ENCODE peak calls at places on chromosomes 7 and 10, in four cellular contexts. U, Q, J and A are unnamed samples.

GRCh38 chr7:94510582-94511456 is 1.2 kb downstream of the CASD1 start:
- DNase-seq in U (no peak), Q (peak; percentile 31), J (peak; percentile 9), A (no peak)

GRCh38 chr10:44860811-44861751 is 50.1 kb upstream of the TMEM72 start:
- DNase-seq in U (no peak), Q (peak; percentile 6), J (no peak), A (no peak)

GRCh38 chr10:100184426-100185219 is 1.2 kb downstream of the ERLIN1 start:
- DNase-seq in U (peak; percentile 62), Q (peak; percentile 35), J (no peak), A (no peak)

GRCh38 chr7:95279417-95279816 is 44.9 kb downstream of the PON1 start:
- DNase-seq in U (no peak), Q (no peak), J (no peak), A (no peak)

GRCh38 chr10:14409247-14409646 is 78.5 kb upstream of the FRMD4A start:
- DNase-seq in U (no peak), Q (no peak), J (no peak), A (no peak)

GRCh38 chr7:81414411-81414810 is 355.4 kb downstream of the HGF start:
- DNase-seq in U (no peak), Q (no peak), J (no peak), A (no peak)

GRCh38 chr10:130635528-130635927 is 499.3 kb downstream of the GLRX3 start:
- DNase-seq in U (no peak), Q (no peak), J (no peak), A (no peak)

GRCh38 chr7:80781561-80781979 is 137.3 kb downstream of the SEMA3C start:
- DNase-seq in U (no peak), Q (no peak), J (no peak), A (no peak)

GRCh38 chr7:82840061-82840460 is 322.6 kb downstream of the PCLO start:
- DNase-seq in U (no peak), Q (no peak), J (no peak), A (no peak)

GRCh38 chr10:73910764-73911552 is at the start of gene PLAU:
- DNase-seq in U (peak; percentile 67), Q (no peak), J (no peak), A (no peak)

GRCh38 chr10:96991313-96991841 is 159.3 kb downstream of the LCOR start:
- DNase-seq in U (no peak), Q (no peak), J (no peak), A (no peak)

GRCh38 chr10:119768455-119769094 is 42.7 kb downstream of the INPP5F start:
- DNase-seq in U (no peak), Q (no peak), J (no peak), A (no peak)

GRCh38 chr10:107264742-107265141 is 100.2 kb upstream of the SORCS1 start:
- DNase-seq in U (peak; percentile 6), Q (no peak), J (no peak), A (no peak)

GRCh38 chr10:42367532-42368230 is 270.7 kb downstream of the ZNF33B start:
- DNase-seq in U (peak; percentile 97), Q (no peak), J (no peak), A (peak; percentile 15)

GRCh38 chr10:35184527-35185171 is 58.0 kb downstream of the CREM start:
- DNase-seq in U (no peak), Q (no peak), J (no peak), A (no peak)

GRCh38 chr7:3558410-3558809 is 257.4 kb downstream of the SDK1 start:
- DNase-seq in U (no peak), Q (no peak), J (no peak), A (no peak)

GRCh38 chr10:52346394-52347326 is 32.6 kb downstream of the DKK1 start:
- DNase-seq in U (no peak), Q (no peak), J (no peak), A (no peak)

GRCh38 chr10:113751116-113751728 is at the start of gene PLEKHS1:
- DNase-seq in U (no peak), Q (no peak), J (no peak), A (no peak)

GRCh38 chr10:63798599-63799498 is 277.6 kb downstream of the REEP3 start:
- DNase-seq in U (no peak), Q (peak; percentile 1), J (no peak), A (no peak)

GRCh38 chr10:7275761-7276440 is 134.9 kb downstream of the SFMBT2 start:
- DNase-seq in U (no peak), Q (no peak), J (no peak), A (no peak)

GRCh38 chr7:100061518-100062193 is 12.1 kb downstream of the ZSCAN21 start:
- DNase-seq in U (peak; percentile 76), Q (no peak), J (no peak), A (no peak)

GRCh38 chr7:44971991-44972441 is 6.8 kb downstream of the MYO1G start:
- DNase-seq in U (no peak), Q (peak; percentile 77), J (no peak), A (no peak)
- TF ChIP-seq POLR2A in U (no peak), Q (no peak), J (no peak), A (peak; percentile 39)

GRCh38 chr10:90435296-90435695 is 422.5 kb downstream of the HTR7 start:
- DNase-seq in U (no peak), Q (no peak), J (no peak), A (no peak)
- TF ChIP-seq ZNF274 in U (no peak), Q (no peak), J (no peak), A (no peak)

DNA sequence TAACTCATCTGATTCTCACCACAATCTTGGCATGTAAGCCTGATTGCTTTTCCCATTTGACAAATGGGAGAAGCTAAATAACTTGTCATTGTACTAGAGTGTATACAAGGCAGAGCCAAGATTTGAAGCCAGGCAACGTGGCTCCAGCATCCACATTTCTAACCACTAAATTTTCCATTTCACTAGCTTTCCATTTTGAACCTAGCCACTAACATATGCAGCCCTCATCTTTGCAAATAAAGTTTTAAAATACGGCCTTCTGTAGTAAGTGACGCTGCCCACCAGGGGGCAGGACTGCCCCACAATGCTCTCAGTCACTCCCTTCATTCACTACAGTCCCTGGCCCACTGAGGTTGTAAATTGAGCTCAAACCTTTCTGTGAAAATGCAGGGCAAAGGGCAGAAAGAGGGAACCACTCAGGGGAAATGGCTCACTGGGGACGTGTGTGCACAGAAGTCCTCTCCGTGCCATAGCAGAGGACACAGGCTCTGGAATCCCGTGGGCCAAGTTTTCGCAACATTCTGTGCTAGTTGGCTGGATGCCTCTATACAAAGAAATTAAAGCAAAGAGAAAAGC is 315.7 kb downstream of the TNS3 start:
- DNase-seq in U (peak; percentile 63), Q (peak; percentile 82), J (peak; percentile 36), A (peak; percentile 12)
- TF ChIP-seq USF2 in U (no peak), Q (no peak), J (no peak), A (no peak)

GRCh38 chr10:132446661-132447445 is 49.9 kb downstream of the PWWP2B start:
- DNase-seq in U (peak; percentile 85), Q (peak; percentile 83), J (no peak), A (peak; percentile 21)
- TF ChIP-seq POLR2A in U (peak; percentile 42), Q (no peak), J (no peak), A (peak; percentile 51)

GRCh38 chr10:132955479-132955878 is 13.1 kb upstream of the CFAP46 start:
- DNase-seq in U (no peak), Q (no peak), J (no peak), A (no peak)

GRCh38 chr10:132953428-132953827 is 11.1 kb upstream of the CFAP46 start:
- DNase-seq in U (no peak), Q (no peak), J (no peak), A (no peak)

GRCh38 chr10:132948351-132948750 is 6.0 kb upstream of the CFAP46 start:
- DNase-seq in U (no peak), Q (no peak), J (no peak), A (no peak)

GRCh38 chr10:132947843-132948242 is 5.5 kb upstream of the CFAP46 start:
- DNase-seq in U (no peak), Q (no peak), J (no peak), A (no peak)

GRCh38 chr10:132951926-132952325 is 9.6 kb upstream of the CFAP46 start:
- DNase-seq in U (no peak), Q (no peak), J (no peak), A (no peak)
- TF ChIP-seq ZNF274 in U (no peak), Q (no peak), J (no peak), A (no peak)

GRCh38 chr7:137325927-137326326 is 17.6 kb downstream of the PTN start:
- DNase-seq in U (no peak), Q (no peak), J (no peak), A (no peak)
- TF ChIP-seq USF2 in U (no peak), Q (no peak), J (no peak), A (no peak)

DNA sequence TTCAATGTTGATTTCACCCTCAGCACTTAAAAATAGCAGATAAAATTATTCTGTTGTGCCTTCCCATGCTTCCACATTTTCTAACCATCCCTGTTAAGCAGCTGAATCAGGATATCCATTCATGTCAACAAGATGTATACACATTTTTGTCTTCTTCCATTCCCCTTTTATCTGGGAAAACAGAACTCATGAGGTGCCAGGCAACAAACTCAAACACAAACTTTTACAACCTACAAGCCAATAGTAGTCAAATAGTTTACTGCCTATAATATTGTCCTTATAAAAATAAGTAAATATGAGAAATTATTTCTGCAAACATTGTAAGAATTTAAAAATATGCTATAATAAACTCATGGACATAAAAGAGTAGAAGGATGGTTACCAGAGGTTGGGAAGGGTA is 1569.8 kb downstream of the REEP3 start:
- DNase-seq in U (no peak), Q (no peak), J (no peak), A (no peak)
- TF ChIP-seq POLR2A in U (no peak), Q (no peak), J (no peak), A (no peak)

GRCh38 chr7:157552295-157552993 is 215.6 kb downstream of the DNAJB6 start:
- DNase-seq in U (no peak), Q (no peak), J (no peak), A (no peak)
- TF ChIP-seq ZNF274 in U (no peak), Q (no peak), J (no peak), A (no peak)

DNA sequence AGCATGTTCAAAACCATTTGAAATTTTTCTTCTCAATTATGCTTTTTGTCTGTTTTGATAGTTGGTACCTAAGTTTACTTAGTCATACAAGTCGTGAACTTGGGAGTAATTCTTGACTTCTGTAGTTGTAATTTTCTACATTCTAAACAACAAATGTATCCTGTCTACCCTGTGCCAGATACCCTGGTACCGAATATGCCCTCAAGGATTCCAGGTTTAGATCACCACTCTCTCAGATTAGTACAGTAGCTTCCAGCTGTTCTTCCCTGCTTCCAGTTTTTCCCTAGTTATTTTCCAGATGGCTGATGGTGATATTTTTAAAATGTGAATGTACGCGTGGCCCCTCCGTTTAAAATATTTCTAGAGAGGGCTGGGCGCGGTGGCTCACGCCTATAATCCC is 6.5 kb downstream of the STAM start:
- DNase-seq in U (no peak), Q (no peak), J (no peak), A (no peak)
- TF ChIP-seq USF2 in U (no peak), Q (no peak), J (no peak), A (no peak)

DNA sequence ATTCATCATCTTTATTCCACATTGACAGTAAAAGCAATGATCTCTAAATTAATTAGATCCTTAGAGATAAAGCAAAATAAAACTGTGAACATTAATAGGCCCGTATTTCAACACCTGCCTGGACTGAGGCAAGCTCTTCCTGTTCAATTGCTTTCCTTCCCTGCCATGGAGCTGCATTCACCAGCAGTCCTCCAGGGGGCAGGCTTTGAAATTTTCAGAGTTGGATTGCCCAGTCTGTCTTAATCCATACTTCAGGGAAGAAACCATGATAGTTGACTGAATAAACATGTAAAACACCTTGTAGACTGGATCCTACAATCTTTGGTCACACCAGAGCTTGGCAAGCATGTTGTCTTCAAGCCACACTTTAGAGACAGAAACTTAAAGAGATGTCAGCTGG is 936.6 kb downstream of the NRG3 start:
- DNase-seq in U (peak; percentile 6), Q (no peak), J (peak; percentile 7), A (no peak)
- TF ChIP-seq POLR2A in U (no peak), Q (no peak), J (no peak), A (no peak)